ENCODE peak calls at places on chromosomes 4 and X, in seven cellular contexts. One of them, this sample, is unnamed.

GRCh38 chr4:133799916-133800315 is 401.7 kb downstream of the PABPC4L start:
- DNase-seq in mesendoderm: no peak
- DNase-seq in GM23338: no peak
- DNase-seq in aorta: no peak
- DNase-seq in tibial nerve: no peak
- DNase-seq in WERI-Rb-1: no peak
- DNase-seq in AG04450: no peak
- DNase-seq in this sample: no peak

GRCh38 chr4:185280608-185281007 is 71.2 kb downstream of the SNX25 start:
- DNase-seq in mesendoderm: no peak
- DNase-seq in WERI-Rb-1: no peak
- DNase-seq in AG04450: no peak
- DNase-seq in tibial nerve: no peak
- DNase-seq in aorta: no peak
- DNase-seq in GM23338: no peak
- DNase-seq in this sample: no peak

GRCh38 chr4:165288639-165289428 is 38.6 kb upstream of the MSMO1 start:
- DNase-seq in aorta: no peak
- DNase-seq in GM23338: no peak
- DNase-seq in mesendoderm: no peak
- DNase-seq in AG04450: peak
- DNase-seq in WERI-Rb-1: no peak
- DNase-seq in tibial nerve: no peak
- DNase-seq in this sample: peak

GRCh38 chrX:130916636-130917422 is 13.8 kb upstream of the ENOX2 start:
- DNase-seq in GM23338: peak
- DNase-seq in WERI-Rb-1: peak
- DNase-seq in aorta: no peak
- DNase-seq in tibial nerve: no peak
- DNase-seq in mesendoderm: peak
- DNase-seq in AG04450: peak
- DNase-seq in this sample: peak

GRCh38 chr4:174579421-174579820 is 57.1 kb upstream of the HPGD start:
- DNase-seq in mesendoderm: no peak
- DNase-seq in tibial nerve: no peak
- DNase-seq in GM23338: no peak
- DNase-seq in WERI-Rb-1: no peak
- DNase-seq in aorta: no peak
- DNase-seq in AG04450: no peak
- DNase-seq in this sample: no peak

GRCh38 chrX:43953218-43953617 is 20.0 kb downstream of the NDP start:
- DNase-seq in tibial nerve: no peak
- DNase-seq in aorta: no peak
- DNase-seq in WERI-Rb-1: no peak
- DNase-seq in AG04450: no peak
- DNase-seq in mesendoderm: no peak
- DNase-seq in GM23338: no peak
- DNase-seq in this sample: no peak

GRCh38 chr4:53852343-53852742 is 212.1 kb downstream of the CHIC2 start:
- DNase-seq in mesendoderm: no peak
- DNase-seq in tibial nerve: no peak
- DNase-seq in GM23338: peak
- DNase-seq in WERI-Rb-1: no peak
- DNase-seq in AG04450: no peak
- DNase-seq in aorta: no peak
- DNase-seq in this sample: peak

GRCh38 chr4:4643306-4643705 is 101.5 kb upstream of the STX18 start:
- DNase-seq in aorta: no peak
- DNase-seq in tibial nerve: no peak
- DNase-seq in mesendoderm: no peak
- DNase-seq in GM23338: no peak
- DNase-seq in AG04450: no peak
- DNase-seq in WERI-Rb-1: no peak
- DNase-seq in this sample: no peak

GRCh38 chrX:110454336-110454735 is 95.7 kb downstream of the RTL9 start:
- DNase-seq in mesendoderm: no peak
- DNase-seq in aorta: no peak
- DNase-seq in WERI-Rb-1: no peak
- DNase-seq in tibial nerve: no peak
- DNase-seq in AG04450: no peak
- DNase-seq in GM23338: no peak
- DNase-seq in this sample: no peak

GRCh38 chr4:4358093-4358840 is 28.6 kb upstream of the NSG1 start:
- DNase-seq in GM23338: peak
- DNase-seq in WERI-Rb-1: no peak
- DNase-seq in aorta: no peak
- DNase-seq in mesendoderm: no peak
- DNase-seq in AG04450: no peak
- DNase-seq in tibial nerve: no peak
- DNase-seq in this sample: no peak

GRCh38 chrX:87517571-87518141 is at the start of gene KLHL4:
- DNase-seq in AG04450: peak
- DNase-seq in WERI-Rb-1: peak
- DNase-seq in mesendoderm: peak
- DNase-seq in GM23338: peak
- DNase-seq in tibial nerve: no peak
- DNase-seq in aorta: no peak
- DNase-seq in this sample: no peak

GRCh38 chr4:175540151-175540550 is 271.9 kb downstream of the GPM6A start:
- DNase-seq in mesendoderm: no peak
- DNase-seq in GM23338: no peak
- DNase-seq in tibial nerve: no peak
- DNase-seq in aorta: no peak
- DNase-seq in AG04450: no peak
- DNase-seq in WERI-Rb-1: no peak
- DNase-seq in this sample: no peak

GRCh38 chrX:103197721-103198306 is 17.1 kb upstream of the BEX4 start:
- DNase-seq in AG04450: no peak
- DNase-seq in WERI-Rb-1: no peak
- DNase-seq in mesendoderm: peak
- DNase-seq in GM23338: no peak
- DNase-seq in tibial nerve: no peak
- DNase-seq in aorta: no peak
- DNase-seq in this sample: peak

GRCh38 chr4:110442309-110442708 is 33.6 kb upstream of the ENPEP start:
- DNase-seq in mesendoderm: peak
- DNase-seq in tibial nerve: no peak
- DNase-seq in GM23338: peak
- DNase-seq in AG04450: no peak
- DNase-seq in aorta: no peak
- DNase-seq in WERI-Rb-1: no peak
- DNase-seq in this sample: peak

GRCh38 chr4:123954220-123954619 is 557.6 kb downstream of the SPRY1 start:
- DNase-seq in WERI-Rb-1: no peak
- DNase-seq in aorta: no peak
- DNase-seq in AG04450: no peak
- DNase-seq in tibial nerve: no peak
- DNase-seq in GM23338: no peak
- DNase-seq in mesendoderm: peak
- DNase-seq in this sample: no peak

GRCh38 chr4:67725981-67726380 is 25.0 kb upstream of the UBA6 start:
- DNase-seq in GM23338: no peak
- DNase-seq in WERI-Rb-1: no peak
- DNase-seq in AG04450: no peak
- DNase-seq in aorta: no peak
- DNase-seq in tibial nerve: no peak
- DNase-seq in mesendoderm: no peak
- DNase-seq in this sample: no peak

GRCh38 chr4:145773581-145774234 is 93.8 kb downstream of the C4orf51 start:
- DNase-seq in WERI-Rb-1: no peak
- DNase-seq in GM23338: no peak
- DNase-seq in tibial nerve: no peak
- DNase-seq in mesendoderm: no peak
- DNase-seq in aorta: no peak
- DNase-seq in AG04450: no peak
- DNase-seq in this sample: no peak

GRCh38 chrX:131199086-131199485 is 90.0 kb downstream of the IGSF1 start:
- DNase-seq in tibial nerve: no peak
- DNase-seq in mesendoderm: no peak
- DNase-seq in GM23338: no peak
- DNase-seq in AG04450: no peak
- DNase-seq in WERI-Rb-1: no peak
- DNase-seq in aorta: no peak
- DNase-seq in this sample: no peak

GRCh38 chr4:127069675-127070074 is 563.1 kb upstream of the INTU start:
- DNase-seq in AG04450: peak
- DNase-seq in GM23338: peak
- DNase-seq in tibial nerve: no peak
- DNase-seq in mesendoderm: no peak
- DNase-seq in aorta: no peak
- DNase-seq in WERI-Rb-1: no peak
- DNase-seq in this sample: peak

GRCh38 chr4:187929024-187929423 is 66.5 kb upstream of the ZFP42 start:
- DNase-seq in GM23338: peak
- DNase-seq in aorta: no peak
- DNase-seq in mesendoderm: peak
- DNase-seq in WERI-Rb-1: peak
- DNase-seq in AG04450: no peak
- DNase-seq in tibial nerve: no peak
- DNase-seq in this sample: no peak

DNA sequence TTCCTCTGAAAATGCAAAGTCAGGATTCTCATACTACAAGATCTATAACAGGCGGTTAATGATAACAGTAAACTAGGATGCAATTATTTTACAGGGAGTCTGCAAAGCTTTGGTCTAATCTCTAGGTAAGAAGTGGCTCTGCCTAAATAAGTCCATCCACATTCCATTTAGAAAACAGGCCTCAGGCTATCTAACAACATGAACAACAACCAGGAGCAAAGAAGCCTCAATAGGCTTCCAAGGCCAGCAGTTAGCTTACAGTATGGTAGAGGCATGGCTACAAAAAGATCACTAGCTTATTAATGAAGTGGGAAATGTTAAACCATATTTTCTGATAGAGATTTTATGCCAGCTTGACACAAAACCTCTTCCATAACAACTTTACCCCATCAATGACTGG is 6.4 kb downstream of the MAB21L2 start:
- DNase-seq in aorta: no peak
- DNase-seq in GM23338: no peak
- DNase-seq in WERI-Rb-1: no peak
- DNase-seq in mesendoderm: peak
- DNase-seq in AG04450: no peak
- DNase-seq in tibial nerve: no peak
- DNase-seq in this sample: no peak
- H3K4me3 ChIP-seq in aorta: no peak
- H3K4me3 ChIP-seq in GM23338: no peak
- H3K4me3 ChIP-seq in WERI-Rb-1: no peak
- H3K4me3 ChIP-seq in mesendoderm: no peak
- H3K4me3 ChIP-seq in AG04450: no peak
- H3K4me3 ChIP-seq in tibial nerve: no peak
- H3K4me3 ChIP-seq in this sample: no peak

DNA sequence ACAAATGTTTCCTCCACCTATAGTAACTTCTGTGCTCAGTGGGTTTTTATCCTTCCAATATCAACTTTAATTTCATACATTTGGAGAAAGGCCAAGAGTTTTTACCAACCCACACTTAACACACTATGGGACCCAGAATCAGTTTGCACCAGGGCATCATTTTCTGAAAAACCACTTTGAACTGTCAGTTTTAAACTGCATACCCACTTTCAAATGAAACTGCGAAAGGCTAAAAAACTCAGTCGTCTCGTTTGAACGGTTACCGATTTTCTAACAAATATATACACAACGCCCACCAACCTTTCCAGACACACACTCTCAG is 440 bp downstream of the ABCG2 start:
- DNase-seq in WERI-Rb-1: no peak
- DNase-seq in aorta: no peak
- DNase-seq in mesendoderm: no peak
- DNase-seq in tibial nerve: no peak
- DNase-seq in GM23338: no peak
- DNase-seq in AG04450: no peak
- DNase-seq in this sample: no peak
- H3K4me3 ChIP-seq in WERI-Rb-1: no peak
- H3K4me3 ChIP-seq in aorta: no peak
- H3K4me3 ChIP-seq in mesendoderm: peak
- H3K4me3 ChIP-seq in tibial nerve: peak
- H3K4me3 ChIP-seq in GM23338: peak
- H3K4me3 ChIP-seq in AG04450: peak
- H3K4me3 ChIP-seq in this sample: peak

GRCh38 chrX:154430504-154430903 is 2.0 kb downstream of the ATP6AP1 start:
- DNase-seq in GM23338: no peak
- DNase-seq in mesendoderm: no peak
- DNase-seq in WERI-Rb-1: no peak
- DNase-seq in AG04450: no peak
- DNase-seq in tibial nerve: no peak
- DNase-seq in aorta: no peak
- DNase-seq in this sample: no peak

GRCh38 chrX:154431321-154431720 is 2.8 kb downstream of the ATP6AP1 start:
- DNase-seq in aorta: no peak
- DNase-seq in tibial nerve: no peak
- DNase-seq in mesendoderm: no peak
- DNase-seq in AG04450: no peak
- DNase-seq in GM23338: no peak
- DNase-seq in WERI-Rb-1: no peak
- DNase-seq in this sample: no peak

GRCh38 chrX:154430916-154431315 is 2.4 kb downstream of the ATP6AP1 start:
- DNase-seq in AG04450: no peak
- DNase-seq in aorta: no peak
- DNase-seq in tibial nerve: no peak
- DNase-seq in GM23338: no peak
- DNase-seq in WERI-Rb-1: no peak
- DNase-seq in mesendoderm: no peak
- DNase-seq in this sample: no peak

GRCh38 chrX:154428176-154429171 is at the start of gene ATP6AP1:
- DNase-seq in GM23338: peak
- DNase-seq in aorta: peak
- DNase-seq in WERI-Rb-1: peak
- DNase-seq in AG04450: peak
- DNase-seq in mesendoderm: peak
- DNase-seq in tibial nerve: peak
- DNase-seq in this sample: peak

GRCh38 chrX:154429708-154430107 is 1.2 kb downstream of the ATP6AP1 start:
- DNase-seq in tibial nerve: no peak
- DNase-seq in aorta: no peak
- DNase-seq in AG04450: no peak
- DNase-seq in WERI-Rb-1: no peak
- DNase-seq in GM23338: no peak
- DNase-seq in mesendoderm: no peak
- DNase-seq in this sample: no peak
- H3K4me3 ChIP-seq in tibial nerve: peak
- H3K4me3 ChIP-seq in aorta: no peak
- H3K4me3 ChIP-seq in AG04450: peak
- H3K4me3 ChIP-seq in WERI-Rb-1: no peak
- H3K4me3 ChIP-seq in GM23338: peak
- H3K4me3 ChIP-seq in mesendoderm: no peak
- H3K4me3 ChIP-seq in this sample: peak

DNA sequence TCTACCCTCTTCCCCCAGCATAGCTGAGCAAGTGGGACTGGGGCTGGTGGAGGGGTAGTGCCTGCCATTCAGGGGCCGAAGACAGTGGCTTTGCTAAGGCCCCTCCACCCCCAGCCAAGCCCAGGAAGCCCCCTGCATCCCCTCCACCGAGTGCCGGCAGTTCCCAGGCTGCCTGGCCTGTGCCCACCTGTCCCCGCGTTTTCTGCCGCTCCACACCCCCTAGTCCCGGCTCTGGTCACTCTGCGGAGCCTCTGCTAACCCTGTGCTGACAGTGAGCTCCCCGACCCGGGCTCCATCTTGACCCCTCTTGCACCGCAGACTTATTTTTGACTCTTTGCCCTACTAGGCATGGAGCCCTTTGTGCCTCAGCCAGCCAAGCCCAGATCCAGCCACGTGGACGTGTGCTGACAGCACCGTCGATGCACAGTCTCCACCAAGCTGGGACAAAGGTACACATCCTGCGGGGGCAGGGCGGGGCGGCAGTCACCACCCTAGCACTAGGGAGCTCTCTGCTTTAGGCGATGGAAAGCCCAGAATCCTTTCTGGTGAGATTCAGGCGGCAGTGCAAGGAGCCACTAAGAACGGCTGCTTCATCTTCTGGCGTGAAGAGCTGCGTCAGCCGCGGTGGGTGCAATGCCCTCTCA is 96.6 kb downstream of the PHKA2 start:
- DNase-seq in AG04450: no peak
- DNase-seq in aorta: peak
- DNase-seq in tibial nerve: no peak
- DNase-seq in mesendoderm: peak
- DNase-seq in GM23338: peak
- DNase-seq in WERI-Rb-1: no peak
- DNase-seq in this sample: no peak
- H3K4me3 ChIP-seq in AG04450: no peak
- H3K4me3 ChIP-seq in aorta: no peak
- H3K4me3 ChIP-seq in tibial nerve: peak
- H3K4me3 ChIP-seq in mesendoderm: no peak
- H3K4me3 ChIP-seq in GM23338: peak
- H3K4me3 ChIP-seq in WERI-Rb-1: no peak
- H3K4me3 ChIP-seq in this sample: no peak